ENCODE peak calls at places on chromosomes 16 and 17, in eight cellular contexts. Q is EL; G is WTC11; I is activated T-cell treated with anti-CD3 and anti-CD28 coated beads, Interleukin-2, amount 50 U/mL, for 1 hour; U is anterior cingulate cortex; J is RWPE1; L is NCI-H2081; P is uterus. Y is an unnamed sample.

GRCh38 chr16:19235886-19236285 is 49.6 kb upstream of the CLEC19A start:
- DNase-seq in G (no peak), Q (no peak), J (no peak), U (no peak), P (no peak), L (no peak), I (no peak), Y (no peak)

GRCh38 chr17:49000943-49001342 is 3.8 kb downstream of the IGF2BP1 start:
- DNase-seq in Q (peak), G (no peak), I (no peak), J (no peak), U (no peak), L (no peak), P (no peak), Y (no peak)

GRCh38 chr16:70696952-70697600 is 11.2 kb upstream of the MTSS2 start:
- DNase-seq in L (no peak), J (no peak), Q (peak), U (no peak), G (no peak), I (no peak), P (no peak), Y (no peak)

GRCh38 chr16:79589495-79590134 is 10.9 kb downstream of the MAF start:
- DNase-seq in P (peak), Q (no peak), L (no peak), U (no peak), I (no peak), J (no peak), G (peak), Y (no peak)

GRCh38 chr17:21162394-21162775 is 35.6 kb downstream of the DHRS7B start:
- DNase-seq in Q (peak), P (no peak), L (no peak), G (no peak), I (no peak), J (no peak), U (no peak), Y (no peak)

GRCh38 chr17:47851764-47852112 is 775 bp upstream of the SP6 start:
- DNase-seq in J (no peak), U (no peak), Q (no peak), P (no peak), G (peak), L (no peak), I (no peak), Y (no peak)

GRCh38 chr16:72371307-72372081 is 199.5 kb upstream of the PMFBP1 start:
- DNase-seq in L (peak), P (no peak), U (no peak), Q (peak), G (peak), J (peak), I (no peak), Y (peak)

GRCh38 chr17:51434434-51435170 is 174.3 kb downstream of the UTP18 start:
- DNase-seq in L (no peak), I (no peak), P (no peak), Q (no peak), J (peak), G (no peak), U (no peak), Y (no peak)

GRCh38 chr17:77470800-77471733 is 330.3 kb downstream of the SEC14L1 start:
- DNase-seq in I (no peak), P (peak), U (no peak), L (no peak), J (no peak), G (peak), Q (peak), Y (no peak)

GRCh38 chr16:68533937-68534336 is 5.2 kb upstream of the ZFP90 start:
- DNase-seq in L (no peak), Q (no peak), P (no peak), G (no peak), U (no peak), I (no peak), J (no peak), Y (no peak)

GRCh38 chr16:72937360-72937759 is 110.6 kb downstream of the ZFHX3 start:
- DNase-seq in Q (no peak), P (no peak), U (no peak), I (no peak), G (no peak), L (no peak), J (no peak), Y (no peak)

GRCh38 chr17:17063546-17064122 is 21.4 kb downstream of the MPRIP start:
- DNase-seq in Q (peak), J (no peak), G (no peak), U (peak), P (no peak), L (peak), I (no peak), Y (peak)

GRCh38 chr17:76866774-76867577 is 1.2 kb upstream of the MGAT5B start:
- DNase-seq in J (peak), L (no peak), I (no peak), U (no peak), Q (peak), P (no peak), G (no peak), Y (peak)

GRCh38 chr17:73924488-73925186 is 278.8 kb upstream of the RPL38 start:
- DNase-seq in P (no peak), G (no peak), J (no peak), I (no peak), U (no peak), Q (no peak), L (no peak), Y (no peak)

Y was measured in NCI-H345.